ENCODE peak calls at places on chromosomes 6 and 20, in six cellular contexts. One of them, this sample, is unnamed.

GRCh38 chr6:4667591-4667990 is 108.6 kb upstream of the CDYL start:
- DNase-seq in GM12878: no peak
- DNase-seq in adrenal gland: no peak
- DNase-seq in uterus: no peak
- DNase-seq in right lobe of liver: no peak
- DNase-seq in breast epithelium: no peak
- DNase-seq in this sample: no peak

GRCh38 chr6:147660334-147661311 is 152.1 kb downstream of the SAMD5 start:
- DNase-seq in GM12878: no peak
- DNase-seq in adrenal gland: no peak
- DNase-seq in uterus: no peak
- DNase-seq in right lobe of liver: no peak
- DNase-seq in breast epithelium: no peak
- DNase-seq in this sample: no peak

GRCh38 chr20:40414843-40415615 is 274.0 kb downstream of the MAFB start:
- DNase-seq in GM12878: no peak
- DNase-seq in adrenal gland: no peak
- DNase-seq in uterus: no peak
- DNase-seq in right lobe of liver: peak; percentile 37
- DNase-seq in breast epithelium: peak; percentile 76
- DNase-seq in this sample: no peak

GRCh38 chr6:30705620-30706019 is 11.5 kb downstream of the MDC1 start:
- DNase-seq in GM12878: no peak
- DNase-seq in adrenal gland: no peak
- DNase-seq in uterus: no peak
- DNase-seq in right lobe of liver: no peak
- DNase-seq in breast epithelium: no peak
- DNase-seq in this sample: no peak

GRCh38 chr6:65280060-65280459 is 427.0 kb downstream of the EYS start:
- DNase-seq in GM12878: no peak
- DNase-seq in adrenal gland: no peak
- DNase-seq in uterus: no peak
- DNase-seq in right lobe of liver: no peak
- DNase-seq in breast epithelium: no peak
- DNase-seq in this sample: no peak

GRCh38 chr20:21315138-21315537 is 12.0 kb downstream of the XRN2 start:
- DNase-seq in GM12878: no peak
- DNase-seq in adrenal gland: peak; percentile 39
- DNase-seq in uterus: no peak
- DNase-seq in right lobe of liver: no peak
- DNase-seq in breast epithelium: no peak
- DNase-seq in this sample: peak; percentile 14

GRCh38 chr6:39865011-39865888 is 69.0 kb downstream of the MOCS1 start:
- DNase-seq in GM12878: no peak
- DNase-seq in adrenal gland: peak; percentile 71
- DNase-seq in uterus: peak; percentile 80
- DNase-seq in right lobe of liver: peak; percentile 68
- DNase-seq in breast epithelium: peak; percentile 74
- DNase-seq in this sample: peak; percentile 43

GRCh38 chr6:55182016-55182650 is 7.8 kb downstream of the HCRTR2 start:
- DNase-seq in GM12878: no peak
- DNase-seq in adrenal gland: no peak
- DNase-seq in uterus: no peak
- DNase-seq in right lobe of liver: no peak
- DNase-seq in breast epithelium: no peak
- DNase-seq in this sample: no peak

GRCh38 chr20:17655865-17656489 is 26.1 kb downstream of the RRBP1 start:
- DNase-seq in GM12878: peak; percentile 11
- DNase-seq in adrenal gland: no peak
- DNase-seq in uterus: peak; percentile 15
- DNase-seq in right lobe of liver: no peak
- DNase-seq in breast epithelium: no peak
- DNase-seq in this sample: no peak

GRCh38 chr20:51184289-51184688 is 161.4 kb upstream of the KCNG1 start:
- DNase-seq in GM12878: no peak
- DNase-seq in adrenal gland: no peak
- DNase-seq in uterus: no peak
- DNase-seq in right lobe of liver: no peak
- DNase-seq in breast epithelium: no peak
- DNase-seq in this sample: no peak

GRCh38 chr6:13810688-13811446 is 3.5 kb downstream of the MCUR1 start:
- DNase-seq in GM12878: no peak
- DNase-seq in adrenal gland: no peak
- DNase-seq in uterus: no peak
- DNase-seq in right lobe of liver: no peak
- DNase-seq in breast epithelium: no peak
- DNase-seq in this sample: no peak
- TF ChIP-seq POLR2A in GM12878: no peak
- TF ChIP-seq POLR2A in adrenal gland: no peak
- TF ChIP-seq POLR2A in uterus: no peak
- TF ChIP-seq POLR2A in right lobe of liver: no peak
- TF ChIP-seq POLR2A in breast epithelium: no peak
- TF ChIP-seq POLR2A in this sample: no peak

GRCh38 chr6:113634352-113635163 is 222.6 kb upstream of the MARCKS start:
- DNase-seq in GM12878: peak; percentile 88
- DNase-seq in adrenal gland: no peak
- DNase-seq in uterus: no peak
- DNase-seq in right lobe of liver: no peak
- DNase-seq in breast epithelium: no peak
- DNase-seq in this sample: no peak
- TF ChIP-seq POLR2A in GM12878: peak; percentile 26
- TF ChIP-seq POLR2A in adrenal gland: no peak
- TF ChIP-seq POLR2A in uterus: no peak
- TF ChIP-seq POLR2A in right lobe of liver: no peak
- TF ChIP-seq POLR2A in breast epithelium: no peak
- TF ChIP-seq POLR2A in this sample: no peak

DNA sequence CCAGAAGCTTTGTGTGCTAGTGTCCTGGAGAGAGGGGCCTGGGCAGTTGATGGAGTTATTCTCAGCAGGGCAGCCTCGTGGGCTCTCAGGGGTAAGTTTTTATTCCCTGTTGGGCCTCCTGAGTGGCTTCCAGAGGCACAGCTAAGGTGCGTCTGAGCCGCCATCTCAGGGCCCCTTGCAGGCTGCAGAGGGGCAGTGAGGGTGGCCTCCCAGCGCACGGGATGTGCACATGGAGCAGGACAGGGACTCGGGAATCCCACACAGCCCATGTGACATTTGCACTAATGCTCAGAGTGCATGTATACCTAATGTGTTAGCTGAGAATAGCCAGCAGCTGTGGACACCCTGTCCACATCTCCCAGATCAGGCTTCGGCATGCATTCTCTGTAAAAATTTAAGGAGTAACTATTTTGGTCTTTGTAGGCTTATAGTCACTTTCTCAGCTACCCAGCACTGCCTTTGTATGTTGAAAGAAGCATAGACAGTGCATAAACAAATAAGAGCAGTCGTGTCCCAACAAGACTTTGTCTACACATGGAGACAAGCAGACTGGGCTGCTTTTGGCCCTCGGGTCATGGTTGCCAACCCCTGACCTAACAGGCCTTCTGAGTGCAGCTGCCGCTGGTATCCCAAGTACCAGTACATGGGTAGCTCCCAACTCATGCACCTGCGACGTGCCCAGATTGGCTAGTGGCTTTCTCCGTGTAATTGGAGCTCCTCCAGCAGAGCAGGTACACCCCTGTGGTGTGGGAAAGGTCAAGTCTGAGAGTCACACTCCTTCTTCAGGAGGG is 18.6 kb upstream of the CST9L start:
- DNase-seq in GM12878: no peak
- DNase-seq in adrenal gland: no peak
- DNase-seq in uterus: no peak
- DNase-seq in right lobe of liver: no peak
- DNase-seq in breast epithelium: peak; percentile 50
- DNase-seq in this sample: no peak
- TF ChIP-seq POLR2A in GM12878: no peak
- TF ChIP-seq POLR2A in adrenal gland: no peak
- TF ChIP-seq POLR2A in uterus: no peak
- TF ChIP-seq POLR2A in right lobe of liver: no peak
- TF ChIP-seq POLR2A in breast epithelium: no peak
- TF ChIP-seq POLR2A in this sample: no peak

DNA sequence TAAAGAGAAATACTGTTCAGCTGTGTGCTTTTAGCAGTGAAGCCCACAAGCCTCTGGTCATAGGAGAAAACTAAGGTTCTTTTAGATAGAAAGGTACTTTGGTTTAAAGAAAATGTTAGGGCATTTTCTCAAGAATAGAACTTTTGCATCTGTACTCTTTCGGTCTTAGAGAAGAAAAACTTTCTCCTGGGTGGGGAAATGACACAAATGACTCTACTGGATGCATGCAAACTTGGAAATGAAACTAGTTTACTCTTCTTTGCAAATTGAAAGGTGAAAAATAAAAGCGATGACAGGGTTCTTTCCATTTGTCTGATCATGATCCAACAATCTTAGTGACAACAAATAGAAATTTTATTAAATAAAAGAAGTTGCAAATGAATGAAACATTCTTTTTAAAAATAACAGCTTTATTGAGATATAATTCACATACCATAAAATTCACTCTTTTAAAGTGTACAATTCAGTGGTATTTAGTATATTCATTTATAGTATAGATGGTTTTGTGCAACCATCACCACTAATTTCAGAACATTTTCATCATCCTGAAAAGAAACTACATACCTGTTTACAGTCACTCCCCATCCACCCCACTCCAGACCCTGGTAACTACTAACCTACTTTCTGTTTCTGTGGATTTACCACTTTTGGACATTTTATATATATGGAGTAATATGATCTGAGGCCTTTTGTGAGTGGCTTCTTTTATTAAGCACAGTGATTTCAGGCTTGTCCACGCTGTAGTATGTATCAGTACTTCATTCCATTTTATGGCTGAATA is 2.3 kb upstream of the TMEM217 start:
- DNase-seq in GM12878: no peak
- DNase-seq in adrenal gland: no peak
- DNase-seq in uterus: no peak
- DNase-seq in right lobe of liver: no peak
- DNase-seq in breast epithelium: no peak
- DNase-seq in this sample: peak; percentile 60
- TF ChIP-seq POLR2A in GM12878: no peak
- TF ChIP-seq POLR2A in adrenal gland: no peak
- TF ChIP-seq POLR2A in uterus: no peak
- TF ChIP-seq POLR2A in right lobe of liver: no peak
- TF ChIP-seq POLR2A in breast epithelium: no peak
- TF ChIP-seq POLR2A in this sample: no peak

GRCh38 chr6:169161572-169162167 is 92.0 kb downstream of the THBS2 start:
- DNase-seq in GM12878: no peak
- DNase-seq in adrenal gland: no peak
- DNase-seq in uterus: no peak
- DNase-seq in right lobe of liver: no peak
- DNase-seq in breast epithelium: peak; percentile 34
- DNase-seq in this sample: no peak

GRCh38 chr6:169162249-169162967 is 91.2 kb downstream of the THBS2 start:
- DNase-seq in GM12878: no peak
- DNase-seq in adrenal gland: no peak
- DNase-seq in uterus: no peak
- DNase-seq in right lobe of liver: no peak
- DNase-seq in breast epithelium: peak; percentile 43
- DNase-seq in this sample: no peak

GRCh38 chr6:169164451-169164850 is 89.2 kb downstream of the THBS2 start:
- DNase-seq in GM12878: no peak
- DNase-seq in adrenal gland: no peak
- DNase-seq in uterus: no peak
- DNase-seq in right lobe of liver: no peak
- DNase-seq in breast epithelium: no peak
- DNase-seq in this sample: no peak

GRCh38 chr6:169165031-169165430 is 88.6 kb downstream of the THBS2 start:
- DNase-seq in GM12878: no peak
- DNase-seq in adrenal gland: no peak
- DNase-seq in uterus: no peak
- DNase-seq in right lobe of liver: no peak
- DNase-seq in breast epithelium: no peak
- DNase-seq in this sample: no peak

DNA sequence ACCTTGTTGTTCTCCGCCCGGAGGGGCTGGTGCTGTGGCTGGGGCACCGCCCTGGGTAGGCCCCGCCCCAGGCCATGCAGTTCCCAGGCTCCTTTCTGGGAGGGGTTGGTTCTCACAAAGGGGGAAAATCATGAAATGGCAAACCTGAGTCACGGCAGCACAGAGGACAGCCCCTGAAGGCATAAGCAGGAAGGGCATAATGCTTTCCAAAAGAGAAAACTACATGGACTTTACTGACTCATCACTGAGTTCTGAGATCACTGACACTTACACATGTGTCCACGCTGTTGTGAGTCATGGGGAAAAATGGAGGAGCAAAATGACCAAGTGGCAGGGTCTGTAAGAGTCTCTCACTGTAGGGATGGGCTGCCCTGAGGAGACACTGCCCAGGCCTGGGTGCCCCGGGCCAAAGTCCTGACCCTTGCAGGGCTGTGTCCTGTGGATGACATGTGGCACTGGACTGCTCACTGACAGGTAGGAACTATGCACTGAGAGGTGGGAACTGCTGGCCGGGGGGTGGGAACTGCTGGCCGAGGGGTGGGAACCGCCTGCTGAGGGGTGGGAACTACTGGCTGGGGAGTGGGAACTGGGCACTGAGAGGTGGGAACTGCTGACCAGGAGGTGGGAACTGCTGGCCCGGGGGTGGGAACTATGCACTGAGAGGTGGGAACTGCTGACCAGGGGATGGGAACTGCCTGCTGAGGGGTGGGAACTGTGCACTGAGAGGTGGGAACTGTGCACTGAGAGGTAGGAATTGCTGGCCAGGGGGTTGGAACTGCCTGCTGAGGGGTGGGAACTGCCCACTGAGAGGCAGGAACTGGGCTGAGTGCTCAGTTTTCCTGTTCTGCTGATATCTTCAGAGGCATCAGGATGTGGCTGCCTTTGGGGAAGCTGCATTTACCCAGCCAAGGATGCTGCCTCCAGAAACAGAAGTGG is 90.4 kb downstream of the THBS2 start:
- DNase-seq in GM12878: no peak
- DNase-seq in adrenal gland: peak; percentile 71
- DNase-seq in uterus: no peak
- DNase-seq in right lobe of liver: no peak
- DNase-seq in breast epithelium: no peak
- DNase-seq in this sample: no peak
- TF ChIP-seq POLR2A in GM12878: no peak
- TF ChIP-seq POLR2A in adrenal gland: no peak
- TF ChIP-seq POLR2A in uterus: no peak
- TF ChIP-seq POLR2A in right lobe of liver: no peak
- TF ChIP-seq POLR2A in breast epithelium: no peak
- TF ChIP-seq POLR2A in this sample: no peak

DNA sequence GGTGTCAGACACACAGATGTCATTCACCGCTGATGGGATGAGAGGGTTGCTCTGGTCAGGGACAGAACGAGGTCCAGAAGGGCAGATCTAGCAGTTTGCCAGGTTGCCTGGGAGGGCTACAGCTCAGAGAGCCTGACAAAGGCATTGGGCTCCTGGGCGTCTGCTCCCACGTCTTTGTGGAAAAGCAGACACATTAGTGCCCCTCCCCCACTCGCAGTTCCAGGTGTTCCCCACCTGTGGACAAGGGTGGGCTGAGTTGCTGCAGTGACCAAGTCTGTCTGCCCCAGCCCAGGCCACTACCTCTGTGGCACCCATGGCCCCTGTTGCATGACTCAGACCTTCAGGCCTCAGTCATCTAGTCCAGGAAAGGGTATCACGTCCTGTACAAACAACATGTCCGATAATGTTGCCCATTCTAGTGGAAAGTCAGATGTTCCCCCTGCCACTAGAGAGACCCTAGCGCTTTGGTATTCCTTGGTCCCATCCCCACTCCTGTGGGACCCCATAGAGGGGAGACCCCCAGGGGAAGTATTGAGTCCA is 37.4 kb downstream of the WRNIP1 start:
- DNase-seq in GM12878: no peak
- DNase-seq in adrenal gland: no peak
- DNase-seq in uterus: no peak
- DNase-seq in right lobe of liver: no peak
- DNase-seq in breast epithelium: no peak
- DNase-seq in this sample: no peak
- TF ChIP-seq POLR2A in GM12878: no peak
- TF ChIP-seq POLR2A in adrenal gland: no peak
- TF ChIP-seq POLR2A in uterus: no peak
- TF ChIP-seq POLR2A in right lobe of liver: no peak
- TF ChIP-seq POLR2A in breast epithelium: no peak
- TF ChIP-seq POLR2A in this sample: no peak

GRCh38 chr6:35363293-35363750 is 21.0 kb downstream of the PPARD start:
- DNase-seq in GM12878: no peak
- DNase-seq in adrenal gland: no peak
- DNase-seq in uterus: no peak
- DNase-seq in right lobe of liver: no peak
- DNase-seq in breast epithelium: no peak
- DNase-seq in this sample: no peak
- TF ChIP-seq POLR2A in GM12878: no peak
- TF ChIP-seq POLR2A in adrenal gland: no peak
- TF ChIP-seq POLR2A in uterus: no peak
- TF ChIP-seq POLR2A in right lobe of liver: no peak
- TF ChIP-seq POLR2A in breast epithelium: no peak
- TF ChIP-seq POLR2A in this sample: no peak

This sample was measured in erythroblast.